ENCODE peak calls at places on chromosome 9, in eight cellular contexts. R, F, I, C, O, J, L and V are unnamed samples.

GRCh38 chr9:128809831-128810230 is 8.5 kb upstream of the ENDOG start:
- DNase-seq in R (no peak), F (no peak), I (no peak), C (no peak), O (no peak), J (no peak), L (no peak), V (no peak)

GRCh38 chr9:37801287-37801850 is 772 bp downstream of the DCAF10 start:
- DNase-seq in R (peak; percentile 85), F (no peak), I (peak; percentile 23), C (no peak), O (no peak), J (no peak), L (no peak), V (peak; percentile 91)

GRCh38 chr9:69637801-69638200 is 34.4 kb downstream of the APBA1 start:
- DNase-seq in R (no peak), F (peak; percentile 14), I (no peak), C (peak; percentile 70), O (no peak), J (peak; percentile 8), L (no peak), V (no peak)

GRCh38 chr9:7286101-7286500 is 513.5 kb downstream of the DMAC1 start:
- DNase-seq in R (no peak), F (no peak), I (no peak), C (no peak), O (no peak), J (no peak), L (no peak), V (no peak)

GRCh38 chr9:89375181-89375760 is 57.0 kb downstream of the SECISBP2 start:
- DNase-seq in R (no peak), F (no peak), I (no peak), C (peak; percentile 16), O (no peak), J (peak; percentile 45), L (no peak), V (no peak)

GRCh38 chr9:133127340-133127981 is 6.4 kb upstream of the RALGDS start:
- DNase-seq in R (no peak), F (no peak), I (no peak), C (no peak), O (no peak), J (peak; percentile 78), L (peak; percentile 72), V (peak; percentile 90)

GRCh38 chr9:114087721-114088120 is 9.6 kb upstream of the AMBP start:
- DNase-seq in R (no peak), F (no peak), I (no peak), C (no peak), O (no peak), J (no peak), L (no peak), V (no peak)

GRCh38 chr9:35940474-35941467 is 17.2 kb downstream of the OR2S2 start:
- DNase-seq in R (no peak), F (no peak), I (peak; percentile 18), C (no peak), O (no peak), J (no peak), L (no peak), V (no peak)

GRCh38 chr9:121895836-121896544 is 197.1 kb downstream of the TTLL11 start:
- DNase-seq in R (no peak), F (no peak), I (no peak), C (peak; percentile 58), O (no peak), J (peak; percentile 57), L (no peak), V (no peak)

GRCh38 chr9:12464910-12465512 is 228.2 kb upstream of the TYRP1 start:
- DNase-seq in R (no peak), F (no peak), I (no peak), C (peak; percentile 17), O (no peak), J (peak; percentile 24), L (no peak), V (no peak)

GRCh38 chr9:123712399-123712798 is 217.5 kb downstream of the DENND1A start:
- DNase-seq in R (no peak), F (no peak), I (no peak), C (no peak), O (no peak), J (no peak), L (no peak), V (no peak)

GRCh38 chr9:21153688-21154608 is 12.3 kb upstream of the IFNW1 start:
- DNase-seq in R (no peak), F (no peak), I (no peak), C (peak; percentile 36), O (no peak), J (peak; percentile 35), L (no peak), V (no peak)

GRCh38 chr9:1434082-1434481 is 383.9 kb downstream of the DMRT2 start:
- DNase-seq in R (no peak), F (no peak), I (no peak), C (no peak), O (no peak), J (no peak), L (no peak), V (no peak)

GRCh38 chr9:127119319-127119709 is 3.1 kb downstream of the ANGPTL2 start:
- DNase-seq in R (peak; percentile 9), F (no peak), I (no peak), C (no peak), O (no peak), J (no peak), L (peak; percentile 14), V (no peak)

GRCh38 chr9:98330831-98331230 is 75.4 kb upstream of the TBC1D2 start:
- DNase-seq in R (no peak), F (peak; percentile 57), I (no peak), C (no peak), O (no peak), J (no peak), L (no peak), V (no peak)